ENCODE peak calls at places on chromosome 3, in seven cellular contexts. U is naive B cell, H is substantia nigra, P is AG09309, C is NCI-H1105 treated with DMSO at 0.1 percent for 48 hours, X is neural progenitor cell, Q is left ventricle myocardium inferior. L is an unnamed sample.
A peak's percentile ranks its signal among the peaks of the same experiment; 100 is the strongest.

GRCh38 chr3:153757839-153758238 is 363.4 kb upstream of the ARHGEF26 start:
- DNase-seq in P (no peak), X (no peak), U (no peak), H (no peak), C (no peak), Q (no peak), L (no peak)

GRCh38 chr3:46353639-46354410 is at the start of gene CCR2:
- DNase-seq in P (no peak), X (no peak), U (no peak), Q (no peak), H (no peak), C (no peak), L (no peak)

GRCh38 chr3:101095703-101096102 is 102.5 kb upstream of the ABI3BP start:
- DNase-seq in C (no peak), U (no peak), P (no peak), H (no peak), X (no peak), Q (no peak), L (no peak)

GRCh38 chr3:107366766-107367165 is 10.5 kb upstream of the CCDC54 start:
- DNase-seq in Q (no peak), U (no peak), H (no peak), X (no peak), C (no peak), P (no peak), L (no peak)

GRCh38 chr3:174342206-174342605 is 516.9 kb upstream of the NAALADL2 start:
- DNase-seq in H (no peak), X (no peak), Q (no peak), C (no peak), P (no peak), U (no peak), L (no peak)

GRCh38 chr3:43224405-43225073 is 61.8 kb upstream of the SNRK start:
- DNase-seq in P (no peak), U (no peak), X (no peak), H (no peak), Q (no peak), C (no peak), L (no peak)

GRCh38 chr3:138774529-138775253 is 60.0 kb downstream of the PIK3CB start:
- DNase-seq in H (no peak), X (no peak), C (peak; percentile 100), Q (no peak), U (no peak), P (peak; percentile 99), L (no peak)

GRCh38 chr3:189355481-189356201 is 183.9 kb downstream of the TPRG1 start:
- DNase-seq in H (no peak), U (no peak), X (peak; percentile 28), P (peak; percentile 84), C (no peak), Q (no peak), L (no peak)

GRCh38 chr3:123834631-123835030 is 49.5 kb downstream of the MYLK start:
- DNase-seq in P (peak; percentile 93), X (no peak), Q (no peak), C (no peak), U (no peak), H (no peak), L (no peak)

GRCh38 chr3:42799376-42799775 is 4.9 kb downstream of the HIGD1A start:
- DNase-seq in U (no peak), P (no peak), Q (no peak), H (no peak), X (no peak), C (no peak), L (no peak)

GRCh38 chr3:8506611-8507061 is 5.0 kb downstream of the LMCD1 start:
- DNase-seq in H (no peak), U (no peak), Q (no peak), P (no peak), C (no peak), X (no peak), L (no peak)

GRCh38 chr3:107211608-107212007 is 165.6 kb upstream of the CCDC54 start:
- DNase-seq in X (no peak), C (no peak), H (no peak), Q (no peak), P (no peak), U (no peak), L (no peak)

GRCh38 chr3:127680146-127680661 is 7.5 kb downstream of the ABTB1 start:
- DNase-seq in U (no peak), C (no peak), H (no peak), P (no peak), Q (peak; percentile 12), X (no peak), L (no peak)

GRCh38 chr3:144760831-144761230 is 789.2 kb downstream of the DIPK2A start:
- DNase-seq in H (no peak), P (no peak), U (no peak), Q (no peak), C (no peak), X (no peak), L (no peak)

GRCh38 chr3:61250784-61251173 is 473 bp downstream of the FHIT start:
- DNase-seq in P (no peak), H (no peak), Q (peak; percentile 17), C (no peak), X (peak; percentile 35), U (peak; percentile 3), L (no peak)

GRCh38 chr3:141050576-141050912 is 603 bp upstream of the SPSB4 start:
- DNase-seq in H (no peak), C (no peak), X (peak; percentile 51), U (no peak), P (no peak), Q (no peak), L (no peak)

GRCh38 chr3:182793663-182794454 is 555 bp downstream of the ATP11B start:
- DNase-seq in U (peak; percentile 55), C (peak; percentile 62), H (peak; percentile 44), Q (peak; percentile 31), P (no peak), X (peak; percentile 71), L (peak; percentile 61)

GRCh38 chr3:45986303-45986982 is 9.2 kb downstream of the FYCO1 start:
- DNase-seq in U (no peak), X (no peak), C (no peak), H (no peak), P (peak; percentile 46), Q (peak; percentile 57), L (no peak)

GRCh38 chr3:132785292-132785691 is 63.1 kb upstream of the NPHP3 start:
- DNase-seq in C (no peak), H (no peak), P (no peak), X (no peak), U (no peak), Q (no peak), L (no peak)

GRCh38 chr3:148902173-148902791 is 37.2 kb downstream of the CPA3 start:
- DNase-seq in U (no peak), H (no peak), X (no peak), P (peak; percentile 46), C (no peak), Q (no peak), L (no peak)

GRCh38 chr3:134330895-134331810 is 43.1 kb downstream of the AMOTL2 start:
- DNase-seq in U (no peak), P (peak; percentile 70), Q (no peak), C (no peak), X (no peak), H (no peak), L (no peak)